ENCODE peak calls at places on chromosomes 16 and 17, in eight cellular contexts. K is A549; Z is vagina; J is adrenal gland; T is fibroblast of the aortic adventitia; A is heart right ventricle; P is CD4-positive, CD25-positive, alpha-beta regulatory T cell; U is lung. D is an unnamed sample.

GRCh38 chr16:57725976-57726375 is 9.6 kb upstream of the KATNB1 start:
- DNase-seq in K (no peak), Z (no peak), J (no peak), T (no peak), A (no peak), P (no peak), U (no peak), D (no peak)

GRCh38 chr17:47895856-47896671 is at the start of gene SP2:
- DNase-seq in K (peak), Z (peak), J (peak), T (peak), A (peak), P (peak), U (peak), D (peak)

GRCh38 chr17:52737071-52737470 is 578.6 kb upstream of the CA10 start:
- DNase-seq in K (no peak), Z (no peak), J (no peak), T (no peak), A (no peak), P (no peak), U (no peak), D (no peak)

GRCh38 chr16:51261919-51262318 is 110.8 kb upstream of the SALL1 start:
- DNase-seq in K (no peak), Z (no peak), J (no peak), T (no peak), A (no peak), P (no peak), U (no peak), D (no peak)

GRCh38 chr16:69621225-69621624 is 55.5 kb downstream of the NFAT5 start:
- DNase-seq in K (no peak), Z (no peak), J (no peak), T (no peak), A (no peak), P (no peak), U (no peak), D (no peak)

GRCh38 chr16:23280483-23280967 is 21.6 kb upstream of the SCNN1B start:
- DNase-seq in K (no peak), Z (no peak), J (no peak), T (no peak), A (no peak), P (no peak), U (no peak), D (no peak)

GRCh38 chr17:36918260-36918691 is 19.0 kb upstream of the LHX1 start:
- DNase-seq in K (no peak), Z (no peak), J (no peak), T (peak), A (no peak), P (no peak), U (no peak), D (no peak)

GRCh38 chr16:26651464-26651863 is 415.3 kb upstream of the C16orf82 start:
- DNase-seq in K (no peak), Z (peak), J (no peak), T (no peak), A (no peak), P (no peak), U (no peak), D (no peak)

GRCh38 chr16:79651363-79651762 is 50.8 kb upstream of the MAF start:
- DNase-seq in K (peak), Z (no peak), J (peak), T (peak), A (peak), P (no peak), U (peak), D (no peak)

GRCh38 chr17:6439951-6440350 is 4.3 kb upstream of the PIMREG start:
- DNase-seq in K (no peak), Z (no peak), J (no peak), T (no peak), A (no peak), P (no peak), U (no peak), D (no peak)

GRCh38 chr17:4440690-4441686 is 7.2 kb downstream of the SPNS3 start:
- DNase-seq in K (no peak), Z (no peak), J (peak), T (peak), A (no peak), P (no peak), U (no peak), D (no peak)

GRCh38 chr16:69217433-69217832 is 30.5 kb downstream of the SNTB2 start:
- DNase-seq in K (peak), Z (no peak), J (no peak), T (peak), A (no peak), P (no peak), U (no peak), D (no peak)

GRCh38 chr17:81248649-81249048 is 9.5 kb downstream of the NDUFAF8 start:
- DNase-seq in K (no peak), Z (no peak), J (no peak), T (no peak), A (no peak), P (no peak), U (no peak), D (no peak)

GRCh38 chr17:47693667-47694017 is 319 bp upstream of the TBKBP1 start:
- DNase-seq in K (no peak), Z (no peak), J (no peak), T (no peak), A (no peak), P (no peak), U (no peak), D (no peak)

GRCh38 chr17:7673239-7673638 is 14.1 kb downstream of the TP53 start:
- DNase-seq in K (no peak), Z (no peak), J (no peak), T (no peak), A (no peak), P (no peak), U (no peak), D (no peak)

GRCh38 chr17:79960788-79961522 is 74.7 kb downstream of the TBC1D16 start:
- DNase-seq in K (no peak), Z (no peak), J (no peak), T (no peak), A (no peak), P (no peak), U (no peak), D (no peak)

GRCh38 chr17:69485901-69486643 is 71.6 kb downstream of the MAP2K6 start:
- DNase-seq in K (no peak), Z (no peak), J (no peak), T (no peak), A (no peak), P (no peak), U (no peak), D (no peak)

GRCh38 chr17:18141210-18141803 is 32.8 kb downstream of the MYO15A start:
- DNase-seq in K (peak), Z (no peak), J (no peak), T (peak), A (peak), P (peak), U (no peak), D (peak)

GRCh38 chr17:27384261-27384701 is 72.0 kb upstream of the KSR1 start:
- DNase-seq in K (peak), Z (no peak), J (peak), T (peak), A (peak), P (no peak), U (no peak), D (no peak)

DNA sequence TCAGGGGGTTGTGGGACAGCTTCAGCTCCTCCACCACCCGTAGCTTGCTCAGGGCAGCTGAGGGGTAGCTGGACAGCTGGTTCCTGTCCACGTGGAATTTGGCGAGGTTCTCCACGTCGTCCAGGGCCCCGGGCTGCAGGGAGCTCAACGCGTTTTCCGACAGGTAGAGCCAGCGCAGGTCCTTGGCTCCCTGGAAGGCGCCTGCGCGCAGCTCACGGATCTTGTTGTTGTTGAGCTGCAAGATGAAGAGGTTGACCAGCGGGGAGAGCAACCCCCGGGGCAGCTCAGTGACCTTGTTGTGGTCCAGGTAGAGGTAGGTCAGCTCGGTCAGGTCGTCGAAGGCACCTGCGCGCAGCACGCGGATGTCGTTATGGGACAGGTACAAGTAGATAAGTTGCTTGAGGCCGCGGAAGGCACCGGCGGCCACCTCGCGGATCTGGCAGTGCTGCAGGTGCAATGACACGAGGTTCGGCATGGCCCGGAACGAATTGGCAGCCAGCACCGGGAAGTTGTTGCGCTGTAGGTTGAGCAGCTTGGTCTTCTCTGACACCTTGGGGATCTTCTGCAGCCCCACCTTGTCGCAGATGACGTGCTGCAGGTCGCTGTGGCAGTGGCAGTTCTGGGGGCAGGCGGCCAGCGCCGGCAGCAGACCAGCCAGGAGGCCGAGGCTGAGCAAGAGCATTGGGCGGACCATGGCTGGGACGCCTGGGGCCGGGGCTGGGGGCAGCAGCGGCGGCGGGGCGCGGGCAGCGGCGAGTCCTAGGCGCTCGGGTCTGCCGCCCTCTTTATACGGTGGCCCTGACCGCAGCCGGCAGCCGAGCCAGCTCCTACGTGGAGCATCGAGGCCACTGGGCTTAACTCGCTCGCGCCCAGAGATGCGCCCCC is at the start of gene CHAD:
- DNase-seq in K (no peak), Z (no peak), J (peak), T (no peak), A (no peak), P (no peak), U (no peak), D (no peak)
- H3K4me3 ChIP-seq in K (no peak), Z (peak), J (no peak), T (peak), A (peak), P (no peak), U (no peak), D (no peak)

DNA sequence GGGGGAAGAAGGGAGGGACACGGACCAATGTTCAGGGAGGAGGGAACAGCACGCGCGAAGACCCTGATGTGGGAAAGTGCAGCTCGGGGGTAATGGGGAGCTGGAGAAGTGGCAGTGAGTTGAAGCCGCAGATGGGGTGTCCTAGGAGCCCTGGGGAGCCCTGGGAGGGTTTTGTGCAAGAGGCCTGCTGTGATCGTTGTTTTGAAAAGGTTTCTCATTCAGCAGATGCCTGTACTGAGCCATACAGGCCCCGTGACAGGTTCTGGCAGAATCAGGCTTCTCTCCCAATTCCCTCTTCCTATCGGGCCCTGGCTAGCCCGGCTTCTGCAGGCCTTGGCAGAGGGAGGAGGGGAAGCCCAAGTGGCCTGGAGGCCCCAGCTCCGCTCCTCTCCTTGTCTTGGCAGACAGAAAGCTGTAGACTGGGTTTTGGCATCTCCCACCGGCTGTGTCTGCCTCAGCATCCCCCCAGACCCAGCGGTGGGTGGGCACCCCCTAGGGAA is 38.4 kb upstream of the EMP2 start:
- DNase-seq in K (no peak), Z (no peak), J (no peak), T (peak), A (no peak), P (no peak), U (no peak), D (no peak)
- H3K4me3 ChIP-seq in K (no peak), Z (no peak), J (no peak), T (no peak), A (peak), P (no peak), U (no peak), D (no peak)

GRCh38 chr17:68198931-68199836 is 48.7 kb upstream of the AMZ2 start:
- DNase-seq in K (peak), Z (no peak), J (no peak), T (no peak), A (no peak), P (peak), U (no peak), D (no peak)

GRCh38 chr17:68199837-68200688 is 47.8 kb upstream of the AMZ2 start:
- DNase-seq in K (no peak), Z (no peak), J (no peak), T (peak), A (no peak), P (no peak), U (no peak), D (no peak)

GRCh38 chr17:68201425-68201785 is 46.4 kb upstream of the AMZ2 start:
- DNase-seq in K (no peak), Z (no peak), J (no peak), T (no peak), A (no peak), P (no peak), U (no peak), D (no peak)

GRCh38 chr17:68197997-68198930 is 49.6 kb upstream of the AMZ2 start:
- DNase-seq in K (peak), Z (no peak), J (no peak), T (no peak), A (no peak), P (no peak), U (no peak), D (no peak)

GRCh38 chr17:68200689-68201424 is 47.0 kb upstream of the AMZ2 start:
- DNase-seq in K (peak), Z (no peak), J (peak), T (peak), A (peak), P (peak), U (peak), D (peak)
- H3K4me3 ChIP-seq in K (peak), Z (peak), J (no peak), T (peak), A (peak), P (peak), U (no peak), D (peak)

GRCh38 chr17:35345926-35346771 is 27.3 kb downstream of the SLFN11 start:
- DNase-seq in K (no peak), Z (no peak), J (peak), T (peak), A (peak), P (peak), U (peak), D (peak)
- H3K4me3 ChIP-seq in K (no peak), Z (peak), J (no peak), T (peak), A (peak), P (peak), U (peak), D (no peak)